ENCODE peak calls at places on chromosomes 11 and 22, in six cellular contexts. C is GM12878, Z is K562, O is GM12891, J is H1, Y is HepG2. F is an unnamed sample.

GRCh38 chr11:134656861-134657540 is 245.0 kb upstream of the B3GAT1 start:
- DNase-seq in C (no peak), Z (no peak), O (no peak), J (no peak), Y (no peak), F (no peak)

GRCh38 chr11:6614446-6614845 is 2.4 kb upstream of the TAF10 start:
- DNase-seq in C (no peak), Z (no peak), O (no peak), J (no peak), Y (no peak), F (no peak)

GRCh38 chr11:123694551-123694950 is 40.1 kb upstream of the SCN3B start:
- DNase-seq in C (no peak), Z (no peak), O (no peak), J (no peak), Y (no peak), F (no peak)

GRCh38 chr11:2522636-2523255 is 77.9 kb downstream of the KCNQ1 start:
- DNase-seq in C (no peak), Z (no peak), O (peak), J (no peak), Y (no peak), F (peak)

GRCh38 chr22:39724390-39724789 is 153.8 kb downstream of the CACNA1I start:
- DNase-seq in C (no peak), Z (peak), O (peak), J (no peak), Y (no peak), F (no peak)

GRCh38 chr22:21009638-21010425 is 5.1 kb upstream of the P2RX6 start:
- DNase-seq in C (no peak), Z (peak), O (no peak), J (no peak), Y (peak), F (no peak)

GRCh38 chr22:40276877-40277823 is 69.2 kb upstream of the ADSL start:
- DNase-seq in C (no peak), Z (no peak), O (no peak), J (no peak), Y (no peak), F (no peak)

GRCh38 chr11:88414385-88414861 is 76.9 kb upstream of the CTSC start:
- DNase-seq in C (no peak), Z (no peak), O (no peak), J (no peak), Y (no peak), F (no peak)

GRCh38 chr11:113189909-113190667 is 124.3 kb upstream of the TTC12 start:
- DNase-seq in C (no peak), Z (peak), O (no peak), J (no peak), Y (no peak), F (no peak)

GRCh38 chr11:2883717-2884423 is 1.7 kb downstream of the CDKN1C start:
- DNase-seq in C (no peak), Z (peak), O (no peak), J (no peak), Y (no peak), F (no peak)

GRCh38 chr11:118353084-118353710 is 6.2 kb upstream of the UBE4A start:
- DNase-seq in C (no peak), Z (no peak), O (no peak), J (no peak), Y (no peak), F (no peak)

GRCh38 chr11:86537541-86538222 is 134.7 kb downstream of the ME3 start:
- DNase-seq in C (no peak), Z (no peak), O (no peak), J (no peak), Y (no peak), F (no peak)

GRCh38 chr11:44959064-44959463 is 8.4 kb upstream of the TP53I11 start:
- DNase-seq in C (no peak), Z (no peak), O (no peak), J (no peak), Y (no peak), F (no peak)

GRCh38 chr11:75346912-75347647 is 4.4 kb downstream of the ARRB1 start:
- DNase-seq in C (no peak), Z (no peak), O (no peak), J (no peak), Y (no peak), F (no peak)

GRCh38 chr11:122727101-122727929 is 71.8 kb downstream of the UBASH3B start:
- DNase-seq in C (no peak), Z (no peak), O (no peak), J (no peak), Y (no peak), F (peak)

GRCh38 chr11:77188323-77188911 is 60.4 kb downstream of the MYO7A start:
- DNase-seq in C (peak), Z (peak), O (peak), J (no peak), Y (peak), F (peak)

GRCh38 chr11:64268687-64269379 is 15.6 kb downstream of the BAD start:
- DNase-seq in C (no peak), Z (peak), O (no peak), J (no peak), Y (peak), F (no peak)

GRCh38 chr11:122242731-122243130 is 126.7 kb upstream of the BLID start:
- DNase-seq in C (no peak), Z (no peak), O (no peak), J (no peak), Y (no peak), F (no peak)

GRCh38 chr11:115166826-115167225 is 337.4 kb downstream of the CADM1 start:
- DNase-seq in C (no peak), Z (no peak), O (no peak), J (no peak), Y (no peak), F (no peak)

DNA sequence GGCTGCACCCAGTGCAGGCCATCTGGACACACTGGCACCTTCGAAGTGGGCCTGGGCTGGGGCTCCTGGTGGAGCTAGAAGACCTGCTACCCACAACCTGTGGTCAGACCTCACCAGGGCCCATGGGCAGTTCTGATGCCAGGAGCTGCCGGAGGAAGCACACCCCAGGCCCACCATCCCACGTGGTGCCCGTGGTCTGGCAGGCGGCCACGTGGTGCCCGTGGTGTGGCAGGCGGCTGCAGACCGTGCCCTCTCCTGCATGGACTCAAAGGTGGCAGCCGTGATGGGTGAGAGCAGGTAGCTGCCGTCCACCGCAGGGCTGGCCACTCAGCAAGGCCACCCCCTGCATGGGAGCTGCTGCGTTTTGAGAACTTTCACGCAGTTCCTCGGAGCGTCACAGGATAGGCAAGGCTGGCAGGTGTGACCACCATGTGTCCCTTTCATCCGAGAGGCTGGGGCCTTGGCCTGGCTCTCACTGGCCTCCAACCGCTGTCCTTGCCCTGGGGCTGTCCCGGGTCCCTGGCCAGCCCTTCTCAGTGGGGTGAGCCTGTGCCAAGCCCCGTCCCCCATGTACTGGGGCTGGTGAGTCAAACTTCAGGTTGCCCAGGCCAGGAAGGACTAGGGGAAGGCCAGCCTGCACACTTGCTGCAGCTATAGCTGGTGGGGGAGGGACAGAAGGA is 3.9 kb upstream of the IL17REL start:
- DNase-seq in C (no peak), Z (no peak), O (no peak), J (no peak), Y (no peak), F (peak)
- TF ChIP-seq TAF1 in C (no peak), Z (no peak), O (no peak), J (no peak), Y (no peak), F (no peak)

DNA sequence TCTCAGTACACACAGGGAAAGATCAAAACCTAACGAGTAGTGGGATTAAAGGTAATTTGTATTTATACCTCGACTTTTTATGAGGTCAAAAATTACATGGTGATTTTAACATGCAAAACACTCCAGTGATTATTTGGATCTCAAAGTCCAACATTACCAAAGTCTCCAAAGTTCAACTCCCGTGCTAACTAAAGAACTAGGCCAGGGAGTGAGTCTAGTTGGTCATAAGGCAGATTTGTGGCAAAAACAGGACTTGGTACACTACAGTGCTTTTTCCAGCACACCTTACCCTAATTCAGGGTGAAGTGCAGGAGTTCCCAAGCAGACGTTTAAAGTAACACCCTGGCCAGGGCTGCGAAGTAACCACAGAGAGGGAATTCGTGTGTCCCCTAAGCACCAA is 1.1 kb downstream of the PUS3 start:
- DNase-seq in C (no peak), Z (no peak), O (no peak), J (no peak), Y (no peak), F (no peak)
- TF ChIP-seq POLR2AphosphoS5 in C (no peak), Z (no peak), O (no peak), J (no peak), Y (no peak), F (no peak)

GRCh38 chr11:68216171-68216938 is 3.3 kb upstream of the KMT5B start:
- DNase-seq in C (no peak), Z (no peak), O (no peak), J (no peak), Y (no peak), F (no peak)
- TF ChIP-seq POLR2A in C (no peak), Z (no peak), O (no peak), J (no peak), Y (no peak), F (no peak)

GRCh38 chr11:85133636-85134035 is 493.5 kb downstream of the DLG2 start:
- DNase-seq in C (no peak), Z (no peak), O (no peak), J (no peak), Y (no peak), F (no peak)

GRCh38 chr11:85137597-85137996 is 489.5 kb downstream of the DLG2 start:
- DNase-seq in C (no peak), Z (no peak), O (no peak), J (no peak), Y (no peak), F (no peak)

GRCh38 chr11:85132839-85133238 is 494.3 kb downstream of the DLG2 start:
- DNase-seq in C (no peak), Z (no peak), O (no peak), J (no peak), Y (no peak), F (no peak)
- TF ChIP-seq TAF1 in C (no peak), Z (no peak), O (no peak), J (no peak), Y (no peak), F (no peak)

DNA sequence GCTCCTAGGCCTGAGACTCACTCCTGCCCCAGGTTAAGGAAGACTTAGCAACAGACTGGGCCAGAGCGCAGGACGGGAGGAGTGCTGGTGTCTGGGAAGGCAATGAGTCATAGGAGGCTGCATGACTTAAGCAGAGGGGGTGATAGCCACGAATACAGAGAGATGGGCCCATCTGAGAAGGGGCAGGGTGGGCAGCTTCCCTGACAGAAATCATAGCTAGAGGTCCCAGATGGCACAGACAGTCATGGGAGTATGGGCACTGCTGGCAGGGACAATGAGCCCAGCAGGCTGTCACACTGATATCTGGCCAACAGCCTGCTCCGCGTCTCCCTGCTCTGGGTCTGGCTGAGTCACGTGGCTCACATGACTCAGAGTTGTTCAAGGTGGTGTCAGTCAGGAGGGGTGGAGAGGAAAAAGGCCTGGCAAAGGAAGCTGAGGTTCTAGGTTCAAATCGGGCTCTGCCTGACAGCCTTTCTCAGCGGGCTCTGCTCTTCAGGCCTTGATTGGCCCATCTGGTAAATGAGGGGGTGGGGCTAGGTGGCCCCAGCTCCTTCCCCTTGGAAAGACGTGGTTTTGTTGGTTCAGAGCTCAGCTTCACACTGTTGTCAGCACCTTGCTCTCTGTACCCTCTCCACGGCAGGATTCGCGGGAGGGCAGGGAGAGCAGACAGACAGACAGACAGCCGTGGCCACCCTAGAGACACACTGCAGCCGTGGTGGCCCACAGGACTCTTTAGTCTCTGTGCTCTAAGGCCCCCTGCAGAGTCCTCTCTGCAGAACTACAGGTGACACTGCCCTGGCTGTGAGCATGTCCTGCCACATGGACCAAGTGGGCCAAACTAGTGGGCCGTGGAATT is 47.8 kb downstream of the DBX1 start:
- DNase-seq in C (no peak), Z (peak), O (no peak), J (no peak), Y (no peak), F (no peak)
- TF ChIP-seq POLR2AphosphoS5 in C (no peak), Z (no peak), O (no peak), J (no peak), Y (no peak), F (no peak)

GRCh38 chr11:120339394-120339890 is 3.2 kb downstream of the ARHGEF12 start:
- DNase-seq in C (no peak), Z (peak), O (no peak), J (no peak), Y (peak), F (no peak)

GRCh38 chr11:120336641-120337132 is 474 bp downstream of the ARHGEF12 start:
- DNase-seq in C (no peak), Z (peak), O (no peak), J (no peak), Y (no peak), F (peak)

GRCh38 chr11:120335928-120336640 is at the start of gene ARHGEF12:
- DNase-seq in C (peak), Z (peak), O (peak), J (peak), Y (peak), F (peak)

GRCh38 chr11:120337133-120337895 is 1.1 kb downstream of the ARHGEF12 start:
- DNase-seq in C (no peak), Z (no peak), O (no peak), J (no peak), Y (peak), F (no peak)

DNA sequence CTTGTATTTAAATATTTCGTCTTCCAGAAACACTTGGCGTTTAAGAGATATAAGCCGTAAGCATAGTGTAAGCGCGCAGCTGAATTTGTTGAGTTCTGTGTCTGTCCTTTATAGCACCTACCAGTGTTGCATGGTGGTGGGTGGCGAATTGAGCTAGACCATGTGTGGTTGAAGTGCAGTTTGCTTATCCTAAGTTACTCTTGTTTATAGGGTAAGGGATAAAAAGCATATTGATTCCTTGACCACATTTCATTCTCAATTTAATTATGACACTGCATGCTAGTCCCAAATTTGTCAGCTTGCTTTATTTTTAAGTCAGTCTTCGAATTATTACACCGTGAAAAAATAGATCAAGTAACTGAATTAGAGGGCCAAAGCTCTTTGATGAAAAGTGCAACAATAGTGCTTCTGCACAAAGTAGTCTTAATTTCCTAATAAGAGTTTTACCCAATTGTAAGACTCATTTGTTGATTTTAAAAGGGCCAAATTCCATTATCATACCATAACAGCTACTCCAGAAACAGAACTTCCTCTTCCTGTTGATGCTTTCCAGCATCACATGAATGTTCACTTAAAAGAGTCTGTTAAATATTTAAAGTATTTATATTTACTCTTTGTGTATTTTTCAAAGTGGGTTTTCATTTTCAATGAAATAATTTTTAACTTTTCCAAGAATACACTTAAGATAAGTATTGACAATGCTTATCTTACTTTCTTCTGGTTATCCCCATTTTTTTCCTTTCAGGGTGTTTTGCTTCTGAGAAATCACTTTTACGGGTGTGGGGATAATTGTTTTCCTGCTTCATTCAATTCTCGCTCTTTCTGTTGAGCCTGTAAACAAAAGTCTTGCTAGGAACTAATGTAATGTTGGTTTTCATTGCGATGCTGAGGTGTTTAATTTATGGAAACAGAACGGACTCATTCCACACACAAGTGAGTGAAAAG is 2.0 kb downstream of the ARHGEF12 start:
- DNase-seq in C (no peak), Z (no peak), O (no peak), J (no peak), Y (peak), F (no peak)
- TF ChIP-seq POLR2A in C (no peak), Z (no peak), O (no peak), J (no peak), Y (no peak), F (no peak)

F was measured in GM12892.